ENCODE peak calls at places on chromosomes 16 and 17, in five cellular contexts. I is H1, U is K562, J is SK-N-SH, M is GM12878. D is an unnamed sample.
A peak's percentile ranks its signal among the peaks of the same experiment; 100 is the strongest.

GRCh38 chr16:19108409-19109287 is 5.1 kb upstream of the ITPRIPL2 start:
- DNase-seq in I (no peak), U (no peak), J (no peak), M (no peak), D (no peak)

GRCh38 chr16:69166221-69166833 is 20.6 kb upstream of the SNTB2 start:
- DNase-seq in I (no peak), U (peak; percentile 29), J (no peak), M (no peak), D (no peak)

GRCh38 chr17:77644181-77644972 is 314.1 kb upstream of the TNRC6C start:
- DNase-seq in I (no peak), U (no peak), J (no peak), M (no peak), D (no peak)

GRCh38 chr17:59963738-59964454 is 644 bp downstream of the RNFT1 start:
- DNase-seq in I (no peak), U (peak; percentile 19), J (peak; percentile 62), M (no peak), D (no peak)

GRCh38 chr16:85528528-85529387 is 84.4 kb upstream of the GSE1 start:
- DNase-seq in I (no peak), U (peak; percentile 83), J (peak; percentile 70), M (no peak), D (no peak)

GRCh38 chr16:85983606-85984005 is 84.6 kb downstream of the IRF8 start:
- DNase-seq in I (no peak), U (no peak), J (no peak), M (no peak), D (no peak)

GRCh38 chr16:35452471-35452870 is 1993.1 kb downstream of the TP53TG3F start:
- DNase-seq in I (no peak), U (no peak), J (no peak), M (no peak), D (no peak)

GRCh38 chr16:75160386-75160785 is 12.1 kb downstream of the ZFP1 start:
- DNase-seq in I (no peak), U (no peak), J (no peak), M (no peak), D (no peak)

GRCh38 chr17:82309656-82310570 is 7.5 kb downstream of the CD7 start:
- DNase-seq in I (no peak), U (no peak), J (no peak), M (no peak), D (no peak)

GRCh38 chr16:85259115-85259830 is 147.0 kb upstream of the CIBAR2 start:
- DNase-seq in I (no peak), U (no peak), J (no peak), M (no peak), D (no peak)

GRCh38 chr17:50571681-50572080 is 11.2 kb downstream of the CACNA1G start:
- DNase-seq in I (no peak), U (no peak), J (no peak), M (no peak), D (no peak)

GRCh38 chr16:56626685-56627084 is 1.1 kb downstream of the MT1E start:
- DNase-seq in I (no peak), U (no peak), J (no peak), M (no peak), D (no peak)

GRCh38 chr16:81626181-81626674 is 152.9 kb upstream of the PLCG2 start:
- DNase-seq in I (no peak), U (no peak), J (no peak), M (no peak), D (no peak)

GRCh38 chr16:361872-362701 is 8.3 kb downstream of the MRPL28 start:
- DNase-seq in I (peak; percentile 58), U (peak; percentile 48), J (peak; percentile 90), M (no peak), D (peak; percentile 47)

GRCh38 chr17:27367121-27367981 is 73.4 kb downstream of the WSB1 start:
- DNase-seq in I (no peak), U (no peak), J (no peak), M (no peak), D (no peak)

GRCh38 chr17:74213897-74214386 is 571 bp downstream of the TTYH2 start:
- DNase-seq in I (no peak), U (no peak), J (no peak), M (no peak), D (no peak)

GRCh38 chr17:77327566-77328463 is 187.0 kb downstream of the SEC14L1 start:
- DNase-seq in I (no peak), U (no peak), J (peak; percentile 28), M (no peak), D (no peak)

GRCh38 chr17:27069842-27070508 is 223.9 kb upstream of the WSB1 start:
- DNase-seq in I (no peak), U (no peak), J (no peak), M (no peak), D (no peak)

GRCh38 chr17:31581022-31581483 is 189.6 kb downstream of the RAB11FIP4 start:
- DNase-seq in I (no peak), U (no peak), J (peak; percentile 84), M (no peak), D (no peak)
- TF ChIP-seq POLR2AphosphoS5 in I (no peak), U (no peak), J (peak; percentile 57), M (no peak), D (peak; percentile 71)

GRCh38 chr17:55606431-55606830 is 95.2 kb upstream of the SMIM36 start:
- DNase-seq in I (no peak), U (no peak), J (no peak), M (no peak), D (no peak)
- TF ChIP-seq SIN3A in I (no peak), U (no peak), J (no peak), M (no peak), D (no peak)

DNA sequence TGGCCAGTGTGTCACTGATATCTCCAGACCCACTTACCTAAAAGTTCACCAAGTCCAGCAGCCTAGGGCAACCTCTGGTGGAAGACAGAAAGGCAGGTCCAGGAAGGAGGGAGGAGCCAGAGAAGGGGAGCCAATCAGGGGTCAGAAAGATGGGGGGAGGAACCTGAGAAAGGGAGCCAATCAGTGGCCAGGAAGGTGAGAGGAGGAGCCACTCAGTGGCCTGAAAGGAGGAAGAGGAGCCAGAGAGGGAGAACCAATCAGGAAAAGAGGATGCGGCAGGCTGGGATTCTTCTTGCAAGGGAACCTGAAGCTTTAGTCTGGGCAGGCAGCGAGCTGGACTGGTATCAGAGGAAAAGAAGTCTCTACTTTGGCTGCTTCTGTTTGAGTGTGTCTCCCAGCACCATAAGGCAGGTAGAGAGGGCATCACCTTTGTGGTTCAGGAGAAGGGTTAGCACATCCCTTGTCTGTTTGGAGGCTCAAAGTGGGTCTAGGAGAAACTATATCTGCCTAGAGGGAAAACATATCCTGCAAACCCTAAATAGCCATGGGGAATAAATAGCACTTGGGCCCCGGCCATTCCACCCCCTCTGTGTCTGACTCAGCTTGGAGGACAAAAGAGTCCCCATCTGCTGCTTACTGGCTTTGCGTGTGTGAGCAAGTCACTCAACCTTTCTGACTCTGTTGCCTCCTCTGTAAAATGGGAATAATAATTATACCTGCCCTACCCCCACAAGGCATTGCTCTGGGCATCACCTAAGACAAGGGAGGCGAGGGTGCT is 43.4 kb upstream of the CRHR1 start:
- DNase-seq in I (peak; percentile 53), U (peak; percentile 93), J (peak; percentile 88), M (no peak), D (no peak)
- TF ChIP-seq CTCF in I (no peak), U (no peak), J (no peak), M (no peak), D (no peak)

DNA sequence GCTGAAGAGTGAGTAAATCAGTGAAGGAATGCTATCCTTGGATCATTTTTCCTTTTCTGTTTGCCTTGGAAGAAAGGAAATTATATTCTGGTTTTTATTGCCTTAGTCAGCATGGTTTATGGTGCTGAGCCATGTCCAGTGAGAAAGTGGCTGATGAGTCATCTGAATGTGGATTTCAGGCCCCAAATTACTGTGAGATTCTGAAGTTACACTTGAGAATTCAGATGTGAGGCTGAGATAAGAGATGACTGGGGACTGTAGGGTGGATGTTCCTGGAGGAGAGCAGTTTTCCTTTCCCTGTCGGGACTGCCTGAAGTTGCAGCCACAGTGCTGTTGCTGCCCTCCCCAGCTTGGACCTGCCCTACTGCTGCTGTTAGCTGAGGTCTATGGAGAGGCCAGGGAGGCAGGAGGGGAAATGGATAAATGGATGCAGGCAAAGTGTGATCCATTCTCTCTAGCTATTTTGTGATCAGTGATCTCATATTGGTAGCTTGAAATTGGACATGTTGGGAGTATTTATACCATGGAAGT is 4.2 kb upstream of the MAP3K14 start:
- DNase-seq in I (no peak), U (peak; percentile 75), J (no peak), M (no peak), D (peak; percentile 82)
- TF ChIP-seq POLR2AphosphoS5 in I (no peak), U (no peak), J (peak; percentile 88), M (no peak), D (peak; percentile 86)

GRCh38 chr17:7220593-7221280 is 999 bp downstream of the ACADVL start:
- DNase-seq in I (no peak), U (no peak), J (peak; percentile 79), M (no peak), D (no peak)
- TF ChIP-seq SIN3A in I (no peak), U (no peak), J (no peak), M (no peak), D (no peak)

DNA sequence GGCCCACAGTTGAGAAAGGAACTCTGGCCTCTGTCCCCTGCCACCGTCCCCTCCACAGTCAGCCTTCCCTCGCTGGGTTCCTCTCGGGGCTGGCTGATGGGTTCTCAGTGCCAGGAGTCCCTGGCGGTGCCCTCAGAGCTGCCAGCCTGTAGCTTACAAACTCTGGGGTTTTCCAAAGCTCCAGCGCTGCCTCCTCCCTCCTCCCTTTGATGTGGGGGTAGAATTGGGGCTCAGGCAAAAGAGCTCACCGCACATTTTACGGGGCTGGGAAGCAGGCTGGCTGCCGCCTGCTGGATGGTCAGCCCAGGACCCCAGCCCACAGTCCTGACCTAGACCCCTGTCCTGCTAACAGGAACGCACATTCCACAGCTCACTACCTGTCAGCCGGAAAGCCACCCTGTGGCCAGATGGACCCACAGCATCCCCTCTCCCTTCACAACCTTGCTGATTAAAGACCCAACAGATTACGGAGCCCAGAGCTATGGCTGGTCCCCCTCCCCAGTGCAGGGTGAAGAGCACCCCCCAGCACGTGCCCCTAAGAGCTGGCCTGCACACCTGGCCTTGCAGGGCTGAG is 6.0 kb downstream of the VASN start:
- DNase-seq in I (no peak), U (no peak), J (no peak), M (no peak), D (no peak)
- TF ChIP-seq CTCF in I (no peak), U (peak; percentile 1), J (no peak), M (no peak), D (no peak)

DNA sequence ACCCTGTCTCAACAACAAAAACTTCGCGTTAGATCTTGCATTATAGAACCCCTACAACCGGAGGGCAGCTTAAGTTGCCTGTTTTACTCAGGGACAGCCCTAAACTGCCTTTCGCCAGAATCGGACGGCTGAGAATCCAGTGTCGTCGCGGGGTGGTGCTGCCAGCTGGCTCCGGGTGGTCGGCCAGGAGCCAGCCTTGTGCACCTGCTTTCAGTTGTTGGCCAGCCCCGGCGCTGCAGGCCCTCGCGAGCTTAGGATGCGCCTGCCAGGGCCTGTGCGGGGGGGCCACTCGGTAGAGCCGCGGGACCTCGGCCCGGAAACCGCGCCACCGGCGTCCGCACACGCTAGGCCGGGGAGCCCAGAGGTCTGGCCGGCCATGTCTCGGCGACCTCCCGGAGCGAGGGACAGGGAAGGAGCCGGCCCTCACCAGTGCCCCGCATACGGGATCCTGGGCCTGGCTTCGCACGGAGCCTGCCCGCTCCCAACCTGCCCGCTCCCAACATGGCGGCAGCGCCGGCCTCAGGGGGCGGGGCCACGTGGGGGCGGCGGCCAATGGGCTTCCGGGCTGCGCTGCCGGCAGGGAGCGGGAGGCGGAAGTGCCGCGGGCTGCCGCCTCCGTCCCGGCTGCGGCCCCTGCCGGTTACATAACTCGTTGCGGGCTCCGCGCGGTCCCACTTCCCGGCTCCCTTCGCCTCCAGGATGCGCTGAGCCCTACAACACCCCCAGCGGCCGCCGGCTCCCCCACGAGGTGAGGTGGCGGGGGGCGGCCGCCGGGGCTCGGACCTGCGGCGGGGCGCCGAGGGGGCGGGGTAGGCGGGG is 14.2 kb downstream of the NAA60 start:
- DNase-seq in I (peak; percentile 62), U (peak; percentile 99), J (peak; percentile 100), M (peak; percentile 49), D (no peak)
- TF ChIP-seq POLR2AphosphoS5 in I (peak; percentile 86), U (peak; percentile 62), J (peak; percentile 85), M (peak; percentile 89), D (peak; percentile 87)

GRCh38 chr17:57876023-57876865 is 26.4 kb upstream of the MRPS23 start:
- DNase-seq in I (no peak), U (no peak), J (no peak), M (no peak), D (no peak)
- TF ChIP-seq SIN3A in I (no peak), U (no peak), J (no peak), M (no peak), D (no peak)

D was measured in Panc1.